ENCODE peak calls at places on chromosomes 11 and 22, in eight cellular contexts. A is lower leg skin, V is coronary artery, W is foreskin fibroblast, B is choroid plexus epithelial cell, P is epithelial cell of esophagus, I is HL-60, X is WERI-Rb-1. D is an unnamed sample.

GRCh38 chr11:25891960-25892359 is 440.0 kb upstream of the ANO3 start:
- DNase-seq in P (no peak), I (no peak), B (no peak), W (no peak), V (no peak), X (no peak), A (no peak), D (no peak)

GRCh38 chr11:96627379-96627778 is 237.6 kb downstream of the JRKL start:
- DNase-seq in B (no peak), X (no peak), P (no peak), V (no peak), A (no peak), I (no peak), W (no peak), D (no peak)

GRCh38 chr22:48257690-48258065 is 1495.2 kb downstream of the TBC1D22A start:
- DNase-seq in A (no peak), I (no peak), B (no peak), P (no peak), V (no peak), W (no peak), X (no peak), D (no peak)

GRCh38 chr11:61947486-61948210 is 2.5 kb upstream of the BEST1 start:
- DNase-seq in V (peak), I (peak), B (peak), X (peak), A (peak), P (peak), W (peak), D (peak)

GRCh38 chr11:1868636-1869291 is 15.9 kb downstream of the LSP1 start:
- DNase-seq in A (no peak), X (no peak), W (no peak), B (no peak), I (no peak), V (no peak), P (no peak), D (no peak)

GRCh38 chr11:9796276-9796675 is 132.4 kb downstream of the SWAP70 start:
- DNase-seq in P (no peak), W (peak), V (no peak), X (no peak), B (no peak), I (no peak), A (no peak), D (no peak)

GRCh38 chr11:68461284-68461861 is 821 bp downstream of the PPP6R3 start:
- DNase-seq in V (no peak), X (no peak), I (no peak), A (no peak), W (peak), P (peak), B (peak), D (no peak)

GRCh38 chr22:29718949-29719893 is 582 bp upstream of the CABP7 start:
- DNase-seq in B (no peak), V (no peak), X (no peak), W (no peak), I (no peak), P (no peak), A (no peak), D (no peak)

GRCh38 chr11:20310596-20311394 is 52.7 kb upstream of the HTATIP2 start:
- DNase-seq in W (no peak), I (no peak), A (no peak), P (no peak), X (peak), B (no peak), V (no peak), D (no peak)

GRCh38 chr11:13405220-13405619 is 57.8 kb downstream of the BTBD10 start:
- DNase-seq in B (no peak), A (no peak), P (no peak), X (no peak), V (no peak), W (no peak), I (no peak), D (no peak)

GRCh38 chr22:20956258-20957117 is 10.6 kb upstream of the AIFM3 start:
- DNase-seq in W (peak), A (no peak), P (peak), X (no peak), B (no peak), I (peak), V (no peak), D (no peak)

GRCh38 chr11:126129681-126130671 is 67.3 kb upstream of the CDON start:
- DNase-seq in B (no peak), V (no peak), P (no peak), I (no peak), A (no peak), X (peak), W (no peak), D (no peak)

GRCh38 chr11:115170133-115170815 is 333.9 kb downstream of the CADM1 start:
- DNase-seq in X (peak), I (peak), W (peak), B (peak), A (no peak), P (peak), V (no peak), D (peak)

GRCh38 chr11:33996498-33997454 is 54.8 kb upstream of the CAPRIN1 start:
- DNase-seq in V (no peak), B (peak), X (peak), I (peak), W (peak), A (peak), P (peak), D (peak)

GRCh38 chr11:91011503-91011902 is 788.7 kb upstream of the CHORDC1 start:
- DNase-seq in A (no peak), W (no peak), B (no peak), P (no peak), X (no peak), V (no peak), I (no peak), D (no peak)

GRCh38 chr11:128515766-128516466 is 71.4 kb downstream of the ETS1 start:
- DNase-seq in V (no peak), B (no peak), I (no peak), X (no peak), W (no peak), A (no peak), P (no peak), D (no peak)

GRCh38 chr11:119352857-119353260 is 6.4 kb upstream of the MFRP start:
- DNase-seq in A (no peak), I (no peak), V (no peak), W (no peak), B (no peak), X (peak), P (no peak), D (no peak)

GRCh38 chr11:57460017-57460755 is at the start of gene RTN4RL2:
- DNase-seq in V (no peak), A (no peak), X (peak), B (peak), I (peak), P (no peak), W (peak), D (no peak)

GRCh38 chr22:49929553-49929979 is 11.1 kb downstream of the CRELD2 start:
- DNase-seq in X (peak), B (peak), I (peak), P (peak), W (peak), A (no peak), V (no peak), D (no peak)

GRCh38 chr22:29481265-29482000 is 1.4 kb downstream of the NEFH start:
- DNase-seq in W (peak), B (no peak), X (no peak), P (no peak), V (no peak), A (no peak), I (peak), D (no peak)

GRCh38 chr11:35419713-35420333 is 465 bp upstream of the SLC1A2 start:
- DNase-seq in B (peak), A (no peak), P (no peak), X (peak), W (peak), I (no peak), V (no peak), D (no peak)
- H3K4me3 ChIP-seq in B (peak), A (no peak), P (peak), X (peak), W (peak), I (peak), V (peak), D (peak)

DNA sequence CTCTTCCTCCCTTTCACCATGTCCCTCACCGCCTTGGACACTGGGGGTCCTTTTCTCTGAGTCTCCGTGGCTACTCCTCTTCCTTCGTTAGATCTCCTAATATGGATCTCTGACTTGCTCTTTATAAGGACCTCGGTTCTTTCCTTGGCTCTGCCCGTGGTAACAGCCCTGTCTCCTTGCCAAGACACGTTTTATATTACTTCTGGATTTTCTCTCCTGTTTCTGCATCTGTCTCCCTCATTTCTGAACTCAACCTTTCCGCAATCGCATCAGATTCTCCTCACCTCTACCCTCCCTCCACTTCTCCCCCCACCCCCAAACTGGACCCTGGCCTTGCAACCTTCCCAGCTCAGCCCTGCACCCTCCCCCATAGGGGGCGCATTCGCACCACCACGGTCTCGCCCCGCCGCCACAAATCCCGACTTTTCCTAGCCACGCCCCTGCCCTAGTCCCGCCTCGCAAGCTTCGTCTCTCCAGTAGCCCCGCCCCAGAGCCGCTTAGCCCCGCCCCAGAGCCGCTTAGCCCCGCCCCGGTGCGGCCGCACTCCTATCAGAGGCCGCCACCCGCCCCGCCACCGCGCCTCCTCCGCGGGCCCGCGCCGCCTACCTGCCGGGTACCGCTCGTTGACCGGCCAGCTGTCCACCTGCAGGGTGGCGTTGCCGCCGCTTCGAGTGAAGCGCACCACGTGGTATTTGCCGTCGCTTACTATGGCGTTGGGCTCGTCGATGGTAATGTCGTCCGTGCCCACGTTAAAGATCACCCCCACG is 39.0 kb downstream of the SLC22A12 start:
- DNase-seq in I (no peak), B (no peak), X (peak), P (peak), W (peak), V (no peak), A (no peak), D (no peak)
- TF ChIP-seq CTCF in I (no peak), B (no peak), X (peak), P (no peak), W (no peak), V (no peak), A (no peak), D (no peak)

DNA sequence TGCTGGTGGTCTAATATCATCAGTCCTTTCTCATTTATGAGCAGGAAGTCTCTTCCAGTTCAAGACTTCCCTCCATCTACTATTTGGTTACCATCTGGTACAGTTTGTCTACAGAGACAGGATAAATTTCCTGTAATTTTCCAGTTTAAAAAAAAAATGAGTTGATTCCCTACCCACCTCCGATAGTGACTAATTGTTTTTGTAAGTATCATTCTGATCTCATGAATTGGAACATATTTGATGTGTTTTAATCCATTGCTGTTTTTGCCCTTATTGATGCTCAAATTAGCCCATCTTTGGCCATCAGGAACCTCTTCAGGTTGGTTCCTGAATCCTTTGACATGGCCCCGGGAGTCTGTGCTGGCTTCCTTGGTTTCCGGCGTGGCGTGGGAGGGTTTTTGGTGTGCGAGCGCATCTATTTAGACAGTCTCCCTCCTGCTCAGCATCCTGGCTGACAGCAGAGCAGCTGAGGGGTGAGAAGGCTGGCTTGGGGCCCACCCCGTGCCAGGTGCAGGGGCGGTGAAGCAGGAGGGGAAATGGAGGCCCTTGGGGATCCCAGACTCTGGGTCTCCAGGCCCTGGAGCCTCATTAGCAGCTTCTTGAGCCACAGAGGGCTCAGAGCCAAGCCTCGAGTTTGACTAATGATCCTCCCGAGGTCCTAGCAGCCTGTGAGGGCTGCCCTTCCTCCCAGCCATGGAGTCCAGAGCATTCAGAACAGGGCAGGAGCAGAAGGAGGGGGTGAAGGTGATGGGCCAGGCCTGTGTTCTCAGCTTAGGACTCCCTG is 6.8 kb downstream of the OMP start:
- DNase-seq in W (peak), V (no peak), X (no peak), A (no peak), B (peak), I (no peak), P (no peak), D (no peak)
- H3K4me3 ChIP-seq in W (no peak), V (no peak), X (no peak), A (no peak), B (no peak), I (no peak), P (no peak), D (no peak)

GRCh38 chr11:17554487-17554886 is 7.4 kb downstream of the OTOG start:
- DNase-seq in B (no peak), I (no peak), V (no peak), W (no peak), P (no peak), A (no peak), X (no peak), D (no peak)
- TF ChIP-seq CTCF in B (no peak), I (no peak), V (no peak), W (no peak), P (no peak), A (no peak), X (peak), D (no peak)

GRCh38 chr11:46363031-46363407 is 15.8 kb downstream of the DGKZ start:
- DNase-seq in P (peak), A (peak), V (no peak), X (peak), I (peak), W (peak), B (peak), D (no peak)

GRCh38 chr11:46359936-46360335 is 12.7 kb downstream of the DGKZ start:
- DNase-seq in X (no peak), V (no peak), I (no peak), A (no peak), P (no peak), W (peak), B (no peak), D (no peak)

GRCh38 chr11:46362146-46363030 is 15.1 kb downstream of the DGKZ start:
- DNase-seq in V (no peak), W (no peak), X (no peak), I (no peak), B (no peak), A (no peak), P (no peak), D (no peak)

GRCh38 chr11:46360878-46361277 is 13.6 kb downstream of the DGKZ start:
- DNase-seq in V (no peak), I (peak), B (peak), X (no peak), P (no peak), A (no peak), W (no peak), D (no peak)

GRCh38 chr11:46361283-46362145 is 14.3 kb downstream of the DGKZ start:
- DNase-seq in A (no peak), P (no peak), I (peak), W (peak), V (no peak), B (peak), X (peak), D (no peak)
- H3K4me3 ChIP-seq in A (no peak), P (no peak), I (peak), W (no peak), V (peak), B (peak), X (peak), D (no peak)

GRCh38 chr11:108025387-108026080 is 16.8 kb downstream of the CUL5 start:
- DNase-seq in V (no peak), I (no peak), A (no peak), X (no peak), P (no peak), B (peak), W (no peak), D (no peak)

GRCh38 chr11:108032800-108033199 is 24.1 kb downstream of the CUL5 start:
- DNase-seq in P (no peak), X (no peak), V (no peak), B (no peak), W (no peak), I (no peak), A (no peak), D (no peak)

DNA sequence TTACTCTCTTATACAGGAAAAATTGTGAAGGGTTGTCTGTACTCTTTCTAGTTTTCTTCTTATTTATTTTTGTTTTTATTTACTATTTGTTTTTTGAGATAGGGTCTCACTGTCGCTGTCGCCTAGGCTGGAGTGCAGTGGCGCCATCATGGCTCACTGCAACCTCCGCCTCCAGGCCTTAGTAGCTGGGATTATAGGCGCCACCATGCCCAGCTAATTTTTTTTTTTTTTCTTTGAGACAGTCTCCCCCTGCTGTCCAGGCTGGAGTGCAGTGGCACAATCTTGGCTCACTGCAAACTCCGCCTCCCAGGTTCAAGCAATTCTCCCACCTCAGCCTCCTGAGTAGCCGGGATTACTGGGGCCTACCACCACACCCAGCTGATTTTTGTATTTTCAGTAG is 18.4 kb downstream of the CUL5 start:
- DNase-seq in B (no peak), W (no peak), I (no peak), X (no peak), V (no peak), P (no peak), A (no peak), D (no peak)
- TF ChIP-seq CTCF in B (peak), W (no peak), I (no peak), X (no peak), V (no peak), P (no peak), A (no peak), D (peak)

GRCh38 chr11:65261591-65262380 is at the start of gene POLA2:
- DNase-seq in B (peak), V (peak), X (peak), I (peak), W (peak), P (peak), A (peak), D (peak)
- H3K4me3 ChIP-seq in B (peak), V (peak), X (peak), I (peak), W (peak), P (peak), A (peak), D (peak)

DNA sequence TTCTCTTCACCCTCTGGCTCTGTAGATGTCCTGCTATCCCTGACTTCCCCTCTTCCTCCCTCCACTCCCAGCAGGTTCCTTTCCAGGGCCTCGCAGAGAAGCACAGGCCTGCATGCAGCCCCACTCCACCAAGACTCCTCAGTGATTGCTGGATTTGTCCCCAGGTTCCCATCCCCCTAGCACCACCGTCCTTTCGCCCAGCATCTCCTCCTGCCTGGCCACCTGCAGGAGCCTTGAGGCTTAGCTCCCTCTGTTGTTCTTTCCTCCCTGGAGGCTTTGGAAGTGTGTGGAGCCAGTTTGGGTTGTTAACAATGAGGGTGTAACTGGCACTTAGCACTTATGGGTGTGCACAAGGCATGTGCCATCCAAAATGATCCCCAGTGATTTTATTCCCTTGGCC is 170.9 kb downstream of the TENM4 start:
- DNase-seq in I (no peak), W (no peak), A (no peak), P (no peak), B (no peak), V (no peak), X (no peak), D (no peak)
- TF ChIP-seq CTCF in I (no peak), W (no peak), A (no peak), P (no peak), B (no peak), V (no peak), X (peak), D (peak)

GRCh38 chr11:17353228-17354021 is 1.8 kb downstream of the NCR3LG1 start:
- DNase-seq in A (peak), W (peak), B (peak), X (peak), V (peak), P (peak), I (peak), D (no peak)

GRCh38 chr11:17352925-17353227 is 1.3 kb downstream of the NCR3LG1 start:
- DNase-seq in W (peak), I (peak), B (peak), X (peak), A (peak), V (peak), P (peak), D (no peak)

GRCh38 chr11:17351510-17352176 is at the start of gene NCR3LG1:
- DNase-seq in P (peak), W (peak), I (peak), B (peak), V (peak), A (peak), X (peak), D (no peak)

GRCh38 chr11:17350455-17351170 is 987 bp upstream of the NCR3LG1 start:
- DNase-seq in W (peak), V (no peak), A (no peak), P (peak), X (no peak), I (no peak), B (no peak), D (no peak)

DNA sequence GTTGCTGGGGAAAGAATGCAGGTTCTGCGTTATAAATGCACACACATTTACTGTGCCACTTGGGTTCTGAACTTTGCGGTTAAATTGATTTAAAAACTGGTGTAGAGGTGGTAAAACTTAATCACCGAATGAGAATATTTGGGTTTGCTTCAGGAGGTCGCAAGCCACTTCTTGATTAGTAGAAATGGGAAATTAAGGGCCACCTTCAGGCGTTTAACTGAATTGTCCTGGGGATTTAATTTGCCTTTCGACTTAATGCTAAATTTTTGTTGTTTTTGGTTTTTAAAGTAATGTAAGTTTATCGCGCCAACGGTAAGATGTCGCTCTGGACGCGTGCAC is 460 bp upstream of the NCR3LG1 start:
- DNase-seq in X (no peak), A (no peak), V (no peak), W (no peak), P (no peak), I (peak), B (no peak), D (no peak)
- H3K4me3 ChIP-seq in X (peak), A (no peak), V (peak), W (peak), P (peak), I (peak), B (peak), D (peak)

D was measured in astrocyte of the cerebellum.